ENCODE peak calls at places on chromosome 2, in ten cellular contexts. One of them, this sample, is unnamed.

GRCh38 chr2:98538280-98539041 is 69.9 kb downstream of the COA5 start:
- DNase-seq in ovary: no peak
- DNase-seq in A549: no peak
- DNase-seq in spleen: no peak
- DNase-seq in transverse colon: no peak
- DNase-seq in prostate gland: no peak
- DNase-seq in lower leg skin: no peak
- DNase-seq in body of pancreas: no peak
- DNase-seq in adrenal gland: no peak
- DNase-seq in endothelial cell of umbilical vein: no peak
- DNase-seq in this sample: no peak

GRCh38 chr2:116211719-116212118 is 1602.8 kb upstream of the DDX18 start:
- DNase-seq in ovary: no peak
- DNase-seq in A549: no peak
- DNase-seq in spleen: no peak
- DNase-seq in transverse colon: no peak
- DNase-seq in prostate gland: no peak
- DNase-seq in lower leg skin: no peak
- DNase-seq in body of pancreas: no peak
- DNase-seq in adrenal gland: no peak
- DNase-seq in endothelial cell of umbilical vein: no peak
- DNase-seq in this sample: no peak

GRCh38 chr2:179556425-179556824 is 291.8 kb upstream of the SESTD1 start:
- DNase-seq in ovary: no peak
- DNase-seq in A549: no peak
- DNase-seq in spleen: no peak
- DNase-seq in transverse colon: no peak
- DNase-seq in prostate gland: no peak
- DNase-seq in lower leg skin: no peak
- DNase-seq in body of pancreas: no peak
- DNase-seq in adrenal gland: no peak
- DNase-seq in endothelial cell of umbilical vein: no peak
- DNase-seq in this sample: no peak

GRCh38 chr2:25251032-25251460 is 82.7 kb upstream of the POMC start:
- DNase-seq in ovary: no peak
- DNase-seq in A549: no peak
- DNase-seq in spleen: no peak
- DNase-seq in transverse colon: no peak
- DNase-seq in prostate gland: no peak
- DNase-seq in lower leg skin: no peak
- DNase-seq in body of pancreas: no peak
- DNase-seq in adrenal gland: no peak
- DNase-seq in endothelial cell of umbilical vein: no peak
- DNase-seq in this sample: no peak

GRCh38 chr2:64049633-64050220 is 30.5 kb upstream of the VPS54 start:
- DNase-seq in ovary: peak
- DNase-seq in A549: peak
- DNase-seq in spleen: peak
- DNase-seq in transverse colon: peak
- DNase-seq in prostate gland: peak
- DNase-seq in lower leg skin: peak
- DNase-seq in body of pancreas: peak
- DNase-seq in adrenal gland: peak
- DNase-seq in endothelial cell of umbilical vein: peak
- DNase-seq in this sample: peak

GRCh38 chr2:74836675-74837401 is 2.9 kb downstream of the HK2 start:
- DNase-seq in ovary: no peak
- DNase-seq in A549: no peak
- DNase-seq in spleen: no peak
- DNase-seq in transverse colon: no peak
- DNase-seq in prostate gland: no peak
- DNase-seq in lower leg skin: no peak
- DNase-seq in body of pancreas: no peak
- DNase-seq in adrenal gland: no peak
- DNase-seq in endothelial cell of umbilical vein: no peak
- DNase-seq in this sample: no peak

GRCh38 chr2:149885946-149886345 is 298.4 kb upstream of the MMADHC start:
- DNase-seq in ovary: no peak
- DNase-seq in A549: no peak
- DNase-seq in spleen: no peak
- DNase-seq in transverse colon: no peak
- DNase-seq in prostate gland: no peak
- DNase-seq in lower leg skin: no peak
- DNase-seq in body of pancreas: no peak
- DNase-seq in adrenal gland: no peak
- DNase-seq in endothelial cell of umbilical vein: no peak
- DNase-seq in this sample: no peak

GRCh38 chr2:241849616-241850543 is 8.8 kb downstream of the PDCD1 start:
- DNase-seq in ovary: no peak
- DNase-seq in A549: no peak
- DNase-seq in spleen: no peak
- DNase-seq in transverse colon: no peak
- DNase-seq in prostate gland: no peak
- DNase-seq in lower leg skin: no peak
- DNase-seq in body of pancreas: no peak
- DNase-seq in adrenal gland: peak
- DNase-seq in endothelial cell of umbilical vein: no peak
- DNase-seq in this sample: no peak

GRCh38 chr2:174874081-174874480 is 109.8 kb upstream of the CHRNA1 start:
- DNase-seq in ovary: no peak
- DNase-seq in A549: no peak
- DNase-seq in spleen: no peak
- DNase-seq in transverse colon: no peak
- DNase-seq in prostate gland: no peak
- DNase-seq in lower leg skin: no peak
- DNase-seq in body of pancreas: no peak
- DNase-seq in adrenal gland: no peak
- DNase-seq in endothelial cell of umbilical vein: peak
- DNase-seq in this sample: no peak

GRCh38 chr2:171687287-171688128 is at the start of gene DYNC1I2:
- DNase-seq in ovary: peak
- DNase-seq in A549: peak
- DNase-seq in spleen: peak
- DNase-seq in transverse colon: peak
- DNase-seq in prostate gland: peak
- DNase-seq in lower leg skin: peak
- DNase-seq in body of pancreas: peak
- DNase-seq in adrenal gland: peak
- DNase-seq in endothelial cell of umbilical vein: peak
- DNase-seq in this sample: peak
- TF ChIP-seq POLR2A in ovary: no peak
- TF ChIP-seq POLR2A in A549: peak
- TF ChIP-seq POLR2A in spleen: no peak
- TF ChIP-seq POLR2A in transverse colon: peak
- TF ChIP-seq POLR2A in prostate gland: no peak
- TF ChIP-seq POLR2A in lower leg skin: no peak
- TF ChIP-seq POLR2A in body of pancreas: peak
- TF ChIP-seq POLR2A in adrenal gland: peak
- TF ChIP-seq POLR2A in endothelial cell of umbilical vein: peak
- TF ChIP-seq POLR2A in this sample: peak

DNA sequence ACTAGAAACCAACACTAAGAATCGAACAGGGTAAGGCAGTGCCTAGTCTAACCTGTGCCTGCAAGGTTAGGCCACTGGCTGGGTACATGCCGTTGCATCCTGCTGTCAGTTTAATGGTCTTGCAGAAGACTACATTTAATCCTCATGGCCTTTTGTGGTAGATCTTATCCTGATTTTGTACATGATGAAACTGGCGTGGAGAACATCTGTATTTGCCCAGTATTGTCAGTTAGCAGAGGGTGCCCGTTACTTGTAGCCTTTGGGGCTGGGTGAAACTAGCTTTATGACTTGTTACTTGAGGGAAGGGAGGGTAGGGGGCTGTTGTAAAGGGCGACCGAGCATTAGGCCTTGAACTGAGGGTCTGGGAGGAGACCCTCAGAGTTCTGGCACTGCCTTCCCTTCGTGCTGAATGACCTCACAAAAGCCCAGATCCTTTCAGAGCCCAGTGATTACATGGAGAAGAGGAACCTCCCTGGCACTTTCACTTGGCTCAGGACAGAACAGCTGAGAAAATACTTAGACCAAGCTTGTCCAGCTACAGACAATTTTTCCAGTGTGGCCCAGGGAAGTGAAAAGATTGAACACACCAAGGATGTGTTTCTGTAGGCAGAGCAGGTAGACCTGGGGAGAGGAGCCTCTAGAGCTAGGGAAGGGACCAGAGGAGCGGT is 19.5 kb downstream of the SLC20A1 start:
- DNase-seq in ovary: no peak
- DNase-seq in A549: no peak
- DNase-seq in spleen: no peak
- DNase-seq in transverse colon: no peak
- DNase-seq in prostate gland: peak
- DNase-seq in lower leg skin: no peak
- DNase-seq in body of pancreas: no peak
- DNase-seq in adrenal gland: no peak
- DNase-seq in endothelial cell of umbilical vein: no peak
- DNase-seq in this sample: no peak
- TF ChIP-seq POLR2A in ovary: no peak
- TF ChIP-seq POLR2A in A549: no peak
- TF ChIP-seq POLR2A in spleen: no peak
- TF ChIP-seq POLR2A in transverse colon: no peak
- TF ChIP-seq POLR2A in prostate gland: no peak
- TF ChIP-seq POLR2A in lower leg skin: no peak
- TF ChIP-seq POLR2A in body of pancreas: no peak
- TF ChIP-seq POLR2A in adrenal gland: no peak
- TF ChIP-seq POLR2A in endothelial cell of umbilical vein: no peak
- TF ChIP-seq POLR2A in this sample: no peak

GRCh38 chr2:96739633-96740428 is at the start of gene LMAN2L:
- DNase-seq in ovary: peak
- DNase-seq in A549: peak
- DNase-seq in spleen: peak
- DNase-seq in transverse colon: peak
- DNase-seq in prostate gland: peak
- DNase-seq in lower leg skin: peak
- DNase-seq in body of pancreas: peak
- DNase-seq in adrenal gland: peak
- DNase-seq in endothelial cell of umbilical vein: peak
- DNase-seq in this sample: peak
- TF ChIP-seq POLR2A in ovary: peak
- TF ChIP-seq POLR2A in A549: peak
- TF ChIP-seq POLR2A in spleen: no peak
- TF ChIP-seq POLR2A in transverse colon: peak
- TF ChIP-seq POLR2A in prostate gland: peak
- TF ChIP-seq POLR2A in lower leg skin: no peak
- TF ChIP-seq POLR2A in body of pancreas: peak
- TF ChIP-seq POLR2A in adrenal gland: peak
- TF ChIP-seq POLR2A in endothelial cell of umbilical vein: peak
- TF ChIP-seq POLR2A in this sample: peak

GRCh38 chr2:197804758-197805597 is 585 bp downstream of the PLCL1 start:
- DNase-seq in ovary: peak
- DNase-seq in A549: no peak
- DNase-seq in spleen: peak
- DNase-seq in transverse colon: no peak
- DNase-seq in prostate gland: no peak
- DNase-seq in lower leg skin: peak
- DNase-seq in body of pancreas: peak
- DNase-seq in adrenal gland: peak
- DNase-seq in endothelial cell of umbilical vein: peak
- DNase-seq in this sample: no peak
- TF ChIP-seq POLR2A in ovary: no peak
- TF ChIP-seq POLR2A in A549: no peak
- TF ChIP-seq POLR2A in spleen: no peak
- TF ChIP-seq POLR2A in transverse colon: no peak
- TF ChIP-seq POLR2A in prostate gland: no peak
- TF ChIP-seq POLR2A in lower leg skin: no peak
- TF ChIP-seq POLR2A in body of pancreas: peak
- TF ChIP-seq POLR2A in adrenal gland: no peak
- TF ChIP-seq POLR2A in endothelial cell of umbilical vein: no peak
- TF ChIP-seq POLR2A in this sample: no peak

DNA sequence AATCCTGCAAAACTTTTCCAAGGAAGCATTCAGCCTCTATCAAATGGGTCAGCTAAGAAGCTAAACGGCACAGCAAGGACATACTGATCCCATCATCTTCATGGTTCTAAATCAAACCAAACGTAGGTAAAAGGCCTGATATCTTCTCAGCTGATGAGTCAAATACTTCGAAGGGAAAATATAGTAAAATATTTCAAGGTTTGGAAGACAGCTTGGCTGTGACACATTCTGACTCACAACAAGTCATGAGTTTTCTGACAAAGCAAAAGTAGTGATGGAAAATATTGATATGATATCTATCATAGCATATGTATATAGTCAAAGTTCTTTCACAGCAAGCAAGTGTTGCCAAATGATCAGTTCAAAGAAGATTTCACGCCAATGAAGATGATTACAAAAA is 31.5 kb downstream of the DOCK10 start:
- DNase-seq in ovary: no peak
- DNase-seq in A549: peak
- DNase-seq in spleen: no peak
- DNase-seq in transverse colon: no peak
- DNase-seq in prostate gland: no peak
- DNase-seq in lower leg skin: no peak
- DNase-seq in body of pancreas: no peak
- DNase-seq in adrenal gland: no peak
- DNase-seq in endothelial cell of umbilical vein: peak
- DNase-seq in this sample: no peak
- TF ChIP-seq POLR2A in ovary: no peak
- TF ChIP-seq POLR2A in A549: no peak
- TF ChIP-seq POLR2A in spleen: no peak
- TF ChIP-seq POLR2A in transverse colon: no peak
- TF ChIP-seq POLR2A in prostate gland: no peak
- TF ChIP-seq POLR2A in lower leg skin: no peak
- TF ChIP-seq POLR2A in body of pancreas: no peak
- TF ChIP-seq POLR2A in adrenal gland: no peak
- TF ChIP-seq POLR2A in endothelial cell of umbilical vein: no peak
- TF ChIP-seq POLR2A in this sample: no peak

DNA sequence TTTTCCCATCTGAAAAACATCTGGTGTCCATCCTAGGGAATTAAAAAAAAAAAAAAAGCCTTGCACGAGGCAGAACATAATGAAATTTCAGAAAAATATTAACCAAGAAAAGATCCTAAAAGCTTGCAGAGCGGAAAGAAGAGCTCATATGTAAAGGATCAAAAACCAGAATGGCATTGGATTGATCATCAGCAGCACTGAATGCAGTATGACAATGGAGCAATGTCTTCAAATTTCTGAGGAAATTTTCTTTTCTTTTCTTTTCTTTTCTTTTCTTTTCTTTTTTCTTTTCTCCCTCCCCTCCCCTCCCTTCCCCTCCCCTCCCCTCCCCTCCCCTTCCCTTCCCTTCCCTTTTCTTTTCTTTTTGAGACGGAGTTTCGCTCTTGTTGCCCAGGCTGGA is 21.3 kb upstream of the FAM117B start:
- DNase-seq in ovary: no peak
- DNase-seq in A549: no peak
- DNase-seq in spleen: no peak
- DNase-seq in transverse colon: no peak
- DNase-seq in prostate gland: no peak
- DNase-seq in lower leg skin: no peak
- DNase-seq in body of pancreas: no peak
- DNase-seq in adrenal gland: no peak
- DNase-seq in endothelial cell of umbilical vein: no peak
- DNase-seq in this sample: no peak
- TF ChIP-seq POLR2A in ovary: no peak
- TF ChIP-seq POLR2A in A549: no peak
- TF ChIP-seq POLR2A in spleen: no peak
- TF ChIP-seq POLR2A in transverse colon: no peak
- TF ChIP-seq POLR2A in prostate gland: no peak
- TF ChIP-seq POLR2A in lower leg skin: no peak
- TF ChIP-seq POLR2A in body of pancreas: no peak
- TF ChIP-seq POLR2A in adrenal gland: no peak
- TF ChIP-seq POLR2A in endothelial cell of umbilical vein: no peak
- TF ChIP-seq POLR2A in this sample: no peak

This sample was measured in H54.